ENCODE peak calls at places on chromosomes 13 and 19, in eight cellular contexts. G, T, U, Z, W, I, H and O are unnamed samples.

GRCh38 chr19:16462757-16463250 is 9.0 kb downstream of the EPS15L1 start:
- DNase-seq in G (no peak), T (no peak), U (no peak), Z (no peak), W (no peak), I (no peak), H (no peak), O (no peak)

GRCh38 chr19:34732548-34733255 is 1.3 kb upstream of the ZNF181 start:
- DNase-seq in G (no peak), T (no peak), U (no peak), Z (peak), W (peak), I (no peak), H (no peak), O (peak)

GRCh38 chr19:36009220-36009619 is 607 bp upstream of the SYNE4 start:
- DNase-seq in G (peak), T (no peak), U (peak), Z (peak), W (peak), I (peak), H (no peak), O (peak)

GRCh38 chr13:92260363-92260762 is 861.9 kb downstream of the GPC5 start:
- DNase-seq in G (no peak), T (no peak), U (no peak), Z (no peak), W (peak), I (peak), H (no peak), O (no peak)

GRCh38 chr13:101706651-101707050 is 254.2 kb downstream of the ITGBL1 start:
- DNase-seq in G (no peak), T (peak), U (no peak), Z (peak), W (no peak), I (no peak), H (peak), O (no peak)

GRCh38 chr13:32538234-32538620 is 368 bp downstream of the N4BP2L2 start:
- DNase-seq in G (no peak), T (no peak), U (peak), Z (peak), W (no peak), I (peak), H (no peak), O (no peak)

GRCh38 chr13:113616281-113616906 is 31.8 kb downstream of the TFDP1 start:
- DNase-seq in G (peak), T (no peak), U (no peak), Z (peak), W (no peak), I (no peak), H (no peak), O (no peak)

GRCh38 chr13:113369881-113370280 is 6.0 kb upstream of the GRTP1 start:
- DNase-seq in G (no peak), T (no peak), U (no peak), Z (no peak), W (no peak), I (no peak), H (no peak), O (peak)

GRCh38 chr19:38701455-38702063 is 42.7 kb downstream of the CAPN12 start:
- DNase-seq in G (no peak), T (no peak), U (no peak), Z (no peak), W (no peak), I (no peak), H (no peak), O (no peak)

DNA sequence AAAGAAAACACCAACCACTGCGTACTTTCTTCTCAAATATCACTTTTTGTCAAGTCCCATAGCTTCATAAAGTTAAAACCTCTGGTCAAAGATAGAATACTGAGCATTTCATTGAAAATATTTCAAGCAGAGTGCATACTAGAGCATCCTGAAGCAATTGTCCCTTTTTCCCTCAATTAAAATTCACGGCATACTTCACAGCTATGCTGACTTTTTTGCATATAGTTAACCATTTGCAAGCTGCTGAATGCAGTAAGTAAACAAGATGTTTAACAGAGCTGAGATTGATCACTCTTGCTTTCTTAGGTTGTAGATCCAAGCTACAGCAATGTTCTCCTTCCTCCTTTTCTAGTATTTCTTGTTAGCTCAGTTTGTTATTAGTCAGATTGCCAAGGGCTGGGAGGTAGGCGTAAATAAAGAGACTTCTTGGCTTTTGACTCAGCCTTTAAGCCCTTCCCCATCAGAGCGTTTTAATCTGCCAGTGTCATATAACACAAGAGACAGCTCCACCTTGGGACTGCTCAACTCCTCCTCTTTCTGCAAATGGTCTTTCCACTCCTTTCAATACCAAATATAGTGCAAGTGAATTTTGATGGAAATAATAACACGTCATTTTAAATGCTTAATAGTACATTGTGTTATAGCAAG is at the start of gene SLITRK6:
- DNase-seq in G (no peak), T (no peak), U (no peak), Z (peak), W (peak), I (peak), H (peak), O (no peak)
- TF ChIP-seq CTCF in G (no peak), T (no peak), U (no peak), Z (no peak), W (no peak), I (no peak), H (peak), O (peak)

GRCh38 chr19:2415281-2415972 is 12.0 kb downstream of the TIMM13 start:
- DNase-seq in G (no peak), T (no peak), U (no peak), Z (no peak), W (peak), I (no peak), H (no peak), O (no peak)
- TF ChIP-seq CTCF in G (no peak), T (no peak), U (no peak), Z (no peak), W (no peak), I (no peak), H (no peak), O (no peak)

DNA sequence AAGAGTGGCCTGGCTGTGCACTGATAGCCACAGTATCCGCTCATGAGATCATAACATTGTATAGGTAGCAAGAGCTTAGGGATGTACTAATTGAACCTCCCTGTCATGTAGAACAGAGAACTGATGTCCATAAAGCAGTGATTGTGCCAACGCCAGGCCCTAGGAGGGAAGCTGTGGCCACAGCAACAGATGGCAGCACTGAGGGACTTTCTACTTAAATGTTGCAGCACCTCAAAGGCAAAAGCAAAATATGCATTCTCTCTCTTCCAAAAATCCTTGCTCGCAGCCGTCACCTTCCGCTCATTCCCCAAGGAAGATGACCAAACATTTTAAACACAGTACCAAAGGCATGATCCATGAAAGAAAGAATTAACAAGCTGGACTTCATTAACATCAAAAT is 32.3 kb downstream of the COL4A1 start:
- DNase-seq in G (no peak), T (no peak), U (no peak), Z (no peak), W (peak), I (no peak), H (no peak), O (peak)
- TF ChIP-seq CTCF in G (peak), T (no peak), U (no peak), Z (no peak), W (peak), I (no peak), H (peak), O (peak)

GRCh38 chr19:33217881-33218280 is 7.8 kb downstream of the SLC7A10 start:
- DNase-seq in G (no peak), T (no peak), U (no peak), Z (no peak), W (no peak), I (no peak), H (no peak), O (no peak)
- TF ChIP-seq CTCF in G (no peak), T (no peak), U (no peak), Z (no peak), W (no peak), I (no peak), H (no peak), O (no peak)

DNA sequence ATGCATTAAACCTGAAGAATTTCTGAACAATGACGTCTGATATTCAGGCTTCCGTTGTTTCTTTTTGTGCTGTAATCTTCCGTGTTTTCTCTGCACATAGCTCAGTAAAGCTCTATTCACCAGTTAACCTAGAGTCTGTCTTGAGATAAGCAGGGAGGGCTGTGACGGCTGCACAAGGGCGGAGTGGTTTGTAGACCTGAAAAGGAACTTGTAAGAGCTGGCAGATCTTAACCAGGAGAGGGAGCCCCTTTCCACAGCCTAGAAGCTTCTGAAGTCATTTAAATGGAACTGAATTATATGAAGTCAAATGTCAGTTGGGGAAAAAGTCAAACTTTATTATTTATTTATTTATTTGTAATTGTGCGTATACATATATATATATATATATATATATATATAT is 27.5 kb downstream of the DPRX start:
- DNase-seq in G (no peak), T (peak), U (no peak), Z (peak), W (peak), I (peak), H (no peak), O (no peak)
- TF ChIP-seq CTCF in G (peak), T (peak), U (no peak), Z (no peak), W (peak), I (peak), H (peak), O (no peak)

GRCh38 chr19:12670159-12670928 is 3.7 kb downstream of the WDR83 start:
- DNase-seq in G (no peak), T (peak), U (no peak), Z (no peak), W (no peak), I (no peak), H (no peak), O (no peak)
- TF ChIP-seq CTCF in G (no peak), T (no peak), U (no peak), Z (no peak), W (no peak), I (no peak), H (no peak), O (no peak)